ENCODE peak calls at places on chromosomes 13 and 19, in nine cellular contexts. S is ureter; P is lower lobe of right lung; H is uterus; K is stimulated activated CD4-positive, alpha-beta T cell treated with anti-CD3 and anti-CD28 coated beads, Interleukin-2, amount 100 ng/mL, for 48 hours; Y is NCI-H1105 treated with DMSO at 0.1 percent for 48 hours; L is NCI-H1694 treated with DMSO at 0.1 percent for 48 hours; N is sciatic nerve; R is epithelial cell of esophagus. T is an unnamed sample.

GRCh38 chr13:44934724-44935123 is 54.5 kb downstream of the NUFIP1 start:
- DNase-seq in K (no peak), P (no peak), H (no peak), S (no peak), N (no peak), L (no peak), Y (no peak), R (peak; percentile 63), T (no peak)

GRCh38 chr13:92716749-92717148 is 509.9 kb upstream of the GPC6 start:
- DNase-seq in S (no peak), P (no peak), K (no peak), H (no peak), R (peak; percentile 2), L (no peak), N (no peak), Y (no peak), T (no peak)

GRCh38 chr19:2180881-2181617 is 17.3 kb downstream of the DOT1L start:
- DNase-seq in N (no peak), K (no peak), S (no peak), L (no peak), P (no peak), Y (no peak), R (no peak), H (no peak), T (no peak)

GRCh38 chr19:15640294-15640903 is at the start of gene CYP4F3:
- DNase-seq in N (peak; percentile 85), S (peak; percentile 94), P (peak; percentile 80), Y (peak; percentile 30), R (peak; percentile 81), H (no peak), K (no peak), L (no peak), T (no peak)

GRCh38 chr19:49651029-49651825 is 9.2 kb downstream of the SCAF1 start:
- DNase-seq in Y (no peak), H (no peak), K (no peak), R (no peak), L (no peak), P (no peak), S (no peak), N (no peak), T (no peak)

GRCh38 chr19:20066861-20067260 is 10.9 kb upstream of the ZNF90 start:
- DNase-seq in K (no peak), Y (no peak), S (no peak), P (no peak), H (no peak), N (no peak), L (no peak), R (no peak), T (no peak)

GRCh38 chr13:83879431-83880171 is 2.7 kb downstream of the SLITRK1 start:
- DNase-seq in S (no peak), K (no peak), R (peak; percentile 28), H (no peak), L (no peak), N (no peak), P (no peak), Y (no peak), T (no peak)

GRCh38 chr13:99218969-99219368 is 18.3 kb downstream of the UBAC2 start:
- DNase-seq in R (no peak), S (no peak), N (no peak), K (no peak), L (no peak), Y (no peak), P (no peak), H (no peak), T (peak; percentile 55)

GRCh38 chr13:24085662-24086061 is 74.9 kb upstream of the SPATA13 start:
- DNase-seq in L (no peak), K (no peak), Y (no peak), S (no peak), P (no peak), N (no peak), R (no peak), H (no peak), T (no peak)

GRCh38 chr13:94712812-94713555 is 639 bp upstream of the SOX21 start:
- DNase-seq in H (no peak), N (no peak), Y (peak; percentile 34), P (no peak), S (no peak), R (peak; percentile 65), K (no peak), L (no peak), T (peak; percentile 11)

GRCh38 chr19:15673176-15673654 is 328 bp downstream of the CYP4F12 start:
- DNase-seq in P (no peak), R (no peak), Y (no peak), L (no peak), N (no peak), H (no peak), K (no peak), S (no peak), T (no peak)

GRCh38 chr13:35876601-35877000 is 254.6 kb downstream of the DCLK1 start:
- DNase-seq in H (no peak), R (no peak), N (no peak), S (no peak), K (no peak), L (no peak), P (no peak), Y (no peak), T (no peak)

GRCh38 chr19:48274173-48274572 is 4.3 kb downstream of the ZNF114 start:
- DNase-seq in P (no peak), H (no peak), Y (no peak), N (no peak), L (no peak), K (no peak), R (no peak), S (no peak), T (no peak)

GRCh38 chr13:48542581-48543341 is 9.9 kb upstream of the RCBTB2 start:
- DNase-seq in R (no peak), P (peak; percentile 55), N (peak; percentile 66), H (peak; percentile 47), S (peak; percentile 54), Y (peak; percentile 16), K (no peak), L (no peak), T (no peak)

GRCh38 chr19:39971380-39971841 is 446 bp downstream of the PSMC4 start:
- DNase-seq in K (no peak), R (peak; percentile 9), H (no peak), Y (no peak), P (no peak), L (no peak), S (no peak), N (no peak), T (no peak)

GRCh38 chr19:408441-409005 is 424 bp downstream of the C2CD4C start:
- DNase-seq in R (no peak), N (peak; percentile 58), K (no peak), H (no peak), P (peak; percentile 43), S (no peak), L (no peak), Y (peak; percentile 29), T (peak; percentile 41)

GRCh38 chr13:105971312-105971711 is 564.1 kb downstream of the EFNB2 start:
- DNase-seq in K (no peak), P (no peak), R (no peak), L (no peak), N (no peak), Y (no peak), S (no peak), H (no peak), T (no peak)

GRCh38 chr13:38866649-38867048 is 124.0 kb downstream of the STOML3 start:
- DNase-seq in H (no peak), Y (no peak), N (no peak), P (no peak), S (no peak), R (peak; percentile 45), L (peak; percentile 1), K (no peak), T (no peak)